ENCODE peak calls at places on chromosomes 12 and 14, in nine cellular contexts. N is uterus, I is fibroblast of pulmonary artery, Q is endothelial cell, D is progenitor cell of endocrine pancreas, T is dorsolateral prefrontal cortex, A is AG09309, J is GM13976, F is suprapubic skin. L is an unnamed sample.
A peak's percentile ranks its signal among the peaks of the same experiment; 100 is the strongest.

GRCh38 chr12:13204428-13204827 is 7.9 kb downstream of the EMP1 start:
- DNase-seq in N (no peak), I (no peak), Q (no peak), D (no peak), T (no peak), A (no peak), J (no peak), F (no peak), L (no peak)

GRCh38 chr14:97456958-97457357 is 659.8 kb downstream of the VRK1 start:
- DNase-seq in N (no peak), I (no peak), Q (no peak), D (no peak), T (no peak), A (no peak), J (no peak), F (no peak), L (no peak)

GRCh38 chr14:77557391-77557790 is 58.8 kb upstream of the ISM2 start:
- DNase-seq in N (no peak), I (no peak), Q (no peak), D (no peak), T (no peak), A (no peak), J (no peak), F (no peak), L (no peak)

GRCh38 chr12:20646239-20646827 is 48.8 kb upstream of the SLCO1C1 start:
- DNase-seq in N (no peak), I (peak; percentile 75), Q (no peak), D (no peak), T (no peak), A (peak; percentile 37), J (peak; percentile 21), F (no peak), L (no peak)

GRCh38 chr12:71846322-71846940 is 6.9 kb downstream of the TBC1D15 start:
- DNase-seq in N (no peak), I (peak; percentile 63), Q (no peak), D (no peak), T (no peak), A (no peak), J (no peak), F (no peak), L (no peak)

GRCh38 chr12:108757842-108758241 is 26.5 kb upstream of the CORO1C start:
- DNase-seq in N (no peak), I (no peak), Q (no peak), D (no peak), T (no peak), A (no peak), J (no peak), F (no peak), L (no peak)

GRCh38 chr14:94341654-94342333 is 18.7 kb upstream of the SERPINA6 start:
- DNase-seq in N (no peak), I (no peak), Q (no peak), D (no peak), T (no peak), A (no peak), J (no peak), F (no peak), L (no peak)

GRCh38 chr14:39555749-39556148 is 123.5 kb upstream of the FBXO33 start:
- DNase-seq in N (no peak), I (no peak), Q (no peak), D (no peak), T (no peak), A (no peak), J (no peak), F (no peak), L (no peak)

GRCh38 chr12:93812616-93813015 is 135.4 kb downstream of the CRADD start:
- DNase-seq in N (no peak), I (peak; percentile 53), Q (no peak), D (no peak), T (no peak), A (peak; percentile 95), J (no peak), F (no peak), L (no peak)

GRCh38 chr12:109582636-109583035 is 9.0 kb downstream of the MVK start:
- DNase-seq in N (no peak), I (no peak), Q (no peak), D (no peak), T (no peak), A (no peak), J (no peak), F (no peak), L (no peak)

GRCh38 chr12:26091837-26092236 is 33.0 kb downstream of the BHLHE41 start:
- DNase-seq in N (peak; percentile 32), I (no peak), Q (peak; percentile 14), D (no peak), T (no peak), A (no peak), J (no peak), F (no peak), L (no peak)

GRCh38 chr12:4346931-4347330 is 25.9 kb downstream of the TIGAR start:
- DNase-seq in N (no peak), I (peak; percentile 21), Q (no peak), D (no peak), T (no peak), A (no peak), J (no peak), F (no peak), L (no peak)

GRCh38 chr14:75015496-75015895 is 12.8 kb downstream of the EIF2B2 start:
- DNase-seq in N (no peak), I (no peak), Q (no peak), D (no peak), T (no peak), A (no peak), J (no peak), F (no peak), L (no peak)

GRCh38 chr12:114933428-114934160 is 249.6 kb upstream of the TBX3 start:
- DNase-seq in N (no peak), I (peak; percentile 82), Q (no peak), D (no peak), T (no peak), A (peak; percentile 79), J (no peak), F (no peak), L (no peak)

GRCh38 chr14:21868442-21869046 is 194.9 kb upstream of the OR4E1 start:
- DNase-seq in N (no peak), I (peak; percentile 56), Q (peak; percentile 76), D (peak; percentile 53), T (no peak), A (no peak), J (peak; percentile 52), F (no peak), L (no peak)
- TF ChIP-seq CTCF in N (peak; percentile 8), I (peak; percentile 92), Q (peak; percentile 79), D (peak; percentile 86), T (peak; percentile 55), A (peak; percentile 45), J (peak; percentile 82), F (no peak), L (peak; percentile 85)

DNA sequence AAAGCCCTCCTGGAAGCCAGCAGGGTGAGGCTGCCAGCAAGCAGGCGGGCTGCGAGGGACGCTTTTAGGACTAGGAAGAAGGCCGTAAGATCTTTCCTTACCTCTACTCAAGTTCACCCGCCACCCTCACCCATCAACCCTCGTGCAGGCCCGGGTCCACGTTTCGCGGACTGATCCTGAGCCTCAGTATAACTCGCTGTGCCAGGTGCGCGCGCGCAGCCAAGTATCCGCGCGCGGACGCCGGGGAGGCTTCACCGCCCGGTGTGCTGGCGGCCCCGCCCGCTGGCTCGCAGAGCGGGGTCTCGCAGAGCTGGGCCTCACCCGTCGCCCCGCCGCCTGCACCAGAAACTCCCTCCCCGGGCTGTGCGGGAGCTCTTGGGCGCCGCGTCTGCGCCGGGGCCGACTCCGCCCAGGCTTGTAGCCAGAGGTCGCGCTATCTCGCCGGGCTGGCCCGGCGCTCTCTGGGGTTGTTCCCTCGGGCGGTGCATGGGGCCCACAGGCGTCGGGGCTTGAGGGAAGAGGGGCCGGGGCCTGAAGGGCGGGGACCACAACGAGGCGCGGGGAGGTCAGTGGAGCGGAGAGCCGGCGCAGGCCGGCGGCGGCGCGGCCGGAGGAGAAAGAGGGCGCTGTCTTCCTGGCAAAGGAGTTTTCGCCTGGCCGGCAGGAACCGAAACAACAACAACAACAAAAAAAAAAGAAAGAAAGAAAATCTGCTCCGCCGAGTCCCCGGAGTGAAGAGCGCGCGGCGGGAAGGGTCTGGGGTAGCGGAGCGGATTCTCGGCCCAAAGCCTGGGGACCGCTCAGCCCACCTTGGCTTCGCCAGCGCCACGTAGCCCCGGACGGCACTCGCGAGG is 7.7 kb upstream of the SIX1 start:
- DNase-seq in N (peak; percentile 31), I (peak; percentile 70), Q (peak; percentile 64), D (peak; percentile 56), T (no peak), A (no peak), J (peak; percentile 85), F (no peak), L (peak; percentile 55)
- TF ChIP-seq CTCF in N (peak; percentile 34), I (peak; percentile 46), Q (no peak), D (peak; percentile 45), T (peak; percentile 32), A (peak; percentile 54), J (peak; percentile 76), F (no peak), L (peak; percentile 55)

GRCh38 chr14:51202914-51203665 is 37.0 kb upstream of the TMX1 start:
- DNase-seq in N (no peak), I (no peak), Q (no peak), D (no peak), T (no peak), A (no peak), J (peak; percentile 49), F (no peak), L (no peak)
- TF ChIP-seq CTCF in N (no peak), I (no peak), Q (no peak), D (no peak), T (no peak), A (no peak), J (peak; percentile 21), F (no peak), L (peak; percentile 50)

DNA sequence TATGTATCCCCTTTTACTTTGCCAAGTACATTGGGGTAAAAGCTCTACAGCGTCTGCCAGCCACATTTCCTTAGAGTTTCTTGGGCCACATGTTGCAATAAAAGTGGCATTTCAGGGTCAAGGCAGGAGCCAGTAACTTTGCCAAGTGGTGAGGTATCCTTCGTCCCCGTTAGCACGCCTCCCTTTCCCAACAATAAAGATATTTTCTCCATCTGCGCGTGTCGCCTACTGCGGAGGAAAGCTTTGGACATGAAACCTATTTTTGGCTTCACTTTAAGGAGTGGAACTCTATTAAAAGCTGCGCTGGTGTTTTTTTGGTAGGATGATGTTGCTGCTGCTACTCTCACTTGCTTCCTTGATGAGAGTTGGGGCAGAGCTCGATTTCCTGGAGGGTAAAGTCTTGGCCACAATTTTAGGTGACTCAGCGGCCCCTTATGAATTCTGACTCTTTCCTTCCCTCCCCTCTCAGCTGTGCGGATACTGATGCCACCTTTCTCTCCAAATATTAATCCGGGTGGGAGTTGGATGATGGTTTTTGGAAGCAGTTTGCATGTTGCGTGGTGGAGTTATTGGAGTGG is 851 bp downstream of the CCDC91 start:
- DNase-seq in N (no peak), I (no peak), Q (no peak), D (no peak), T (no peak), A (no peak), J (peak; percentile 17), F (no peak), L (no peak)
- TF ChIP-seq CTCF in N (no peak), I (no peak), Q (no peak), D (no peak), T (no peak), A (no peak), J (no peak), F (no peak), L (no peak)

DNA sequence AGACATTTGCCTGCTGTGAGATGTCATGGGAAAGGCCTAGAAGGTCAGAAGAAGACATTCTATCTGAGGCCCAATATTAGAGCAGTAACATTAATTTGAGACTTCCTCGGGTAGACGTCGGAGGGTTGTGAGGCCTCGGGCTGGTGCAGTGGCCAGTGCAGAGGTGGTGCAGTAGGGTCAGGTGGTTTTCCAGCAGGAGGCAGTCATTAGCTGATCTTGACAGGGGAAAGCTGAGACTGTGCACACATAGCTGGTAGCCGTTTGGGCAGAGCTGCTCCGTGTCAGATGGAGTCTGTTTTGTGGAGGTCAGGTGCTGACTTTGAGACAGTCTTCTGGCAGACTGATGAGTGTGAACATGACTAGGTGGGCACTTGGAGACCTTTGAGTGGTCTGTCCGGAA is 65.7 kb upstream of the ASPG start:
- DNase-seq in N (no peak), I (no peak), Q (no peak), D (no peak), T (no peak), A (no peak), J (no peak), F (no peak), L (no peak)
- TF ChIP-seq CTCF in N (no peak), I (no peak), Q (no peak), D (no peak), T (no peak), A (no peak), J (no peak), F (no peak), L (no peak)